ENCODE peak calls at places on chromosome 4, in ten cellular contexts. One of them, this sample, is unnamed.
A peak's percentile ranks its signal among the peaks of the same experiment; 100 is the strongest.

GRCh38 chr4:164956766-164957643 is 20.5 kb downstream of the TRIM61 start:
- DNase-seq in activated CD8-positive, alpha-beta memory T cell treated with anti-CD3 and anti-CD28 coated beads, Interleukin-2, amount 50 U/mL, for 4 hours: peak; percentile 75
- DNase-seq in tibial nerve: peak; percentile 35
- DNase-seq in activated T-helper 1 cell treated with anti-CD3 and anti-CD28 coated beads, Interleukin-12 subunit alpha, Interleukin-12 subunit beta, Interleukin-2, Interleukin-4 antibody, amounts not matched to agents 30 ng/mL and 10 ng/mL and 1 ng/mL, durations not matched to agents 14 hours and 24 hours and 36 hours: peak; percentile 78
- DNase-seq in stimulated activated CD4-positive, alpha-beta T cell treated with anti-CD3 and anti-CD28 coated beads, Interleukin-2, amount 100 ng/mL, for 48 hours: peak; percentile 60
- DNase-seq in breast epithelium: peak; percentile 74
- DNase-seq in hypothalamus: peak; percentile 74
- DNase-seq in B cell: peak; percentile 86
- DNase-seq in naive B cell: peak; percentile 52
- DNase-seq in central memory CD4-positive, alpha-beta T cell: peak; percentile 44
- DNase-seq in this sample: peak; percentile 71

GRCh38 chr4:20428410-20429160 is 176.9 kb downstream of the SLIT2 start:
- DNase-seq in activated CD8-positive, alpha-beta memory T cell treated with anti-CD3 and anti-CD28 coated beads, Interleukin-2, amount 50 U/mL, for 4 hours: no peak
- DNase-seq in tibial nerve: no peak
- DNase-seq in activated T-helper 1 cell treated with anti-CD3 and anti-CD28 coated beads, Interleukin-12 subunit alpha, Interleukin-12 subunit beta, Interleukin-2, Interleukin-4 antibody, amounts not matched to agents 30 ng/mL and 10 ng/mL and 1 ng/mL, durations not matched to agents 14 hours and 24 hours and 36 hours: no peak
- DNase-seq in stimulated activated CD4-positive, alpha-beta T cell treated with anti-CD3 and anti-CD28 coated beads, Interleukin-2, amount 100 ng/mL, for 48 hours: no peak
- DNase-seq in breast epithelium: no peak
- DNase-seq in hypothalamus: no peak
- DNase-seq in B cell: no peak
- DNase-seq in naive B cell: no peak
- DNase-seq in central memory CD4-positive, alpha-beta T cell: no peak
- DNase-seq in this sample: no peak

GRCh38 chr4:101914761-101915160 is 124.2 kb downstream of the BANK1 start:
- DNase-seq in activated CD8-positive, alpha-beta memory T cell treated with anti-CD3 and anti-CD28 coated beads, Interleukin-2, amount 50 U/mL, for 4 hours: no peak
- DNase-seq in tibial nerve: no peak
- DNase-seq in activated T-helper 1 cell treated with anti-CD3 and anti-CD28 coated beads, Interleukin-12 subunit alpha, Interleukin-12 subunit beta, Interleukin-2, Interleukin-4 antibody, amounts not matched to agents 30 ng/mL and 10 ng/mL and 1 ng/mL, durations not matched to agents 14 hours and 24 hours and 36 hours: no peak
- DNase-seq in stimulated activated CD4-positive, alpha-beta T cell treated with anti-CD3 and anti-CD28 coated beads, Interleukin-2, amount 100 ng/mL, for 48 hours: no peak
- DNase-seq in breast epithelium: no peak
- DNase-seq in hypothalamus: no peak
- DNase-seq in B cell: no peak
- DNase-seq in naive B cell: no peak
- DNase-seq in central memory CD4-positive, alpha-beta T cell: no peak
- DNase-seq in this sample: no peak

GRCh38 chr4:149952101-149952500 is 126.1 kb upstream of the DCLK2 start:
- DNase-seq in activated CD8-positive, alpha-beta memory T cell treated with anti-CD3 and anti-CD28 coated beads, Interleukin-2, amount 50 U/mL, for 4 hours: no peak
- DNase-seq in tibial nerve: no peak
- DNase-seq in activated T-helper 1 cell treated with anti-CD3 and anti-CD28 coated beads, Interleukin-12 subunit alpha, Interleukin-12 subunit beta, Interleukin-2, Interleukin-4 antibody, amounts not matched to agents 30 ng/mL and 10 ng/mL and 1 ng/mL, durations not matched to agents 14 hours and 24 hours and 36 hours: no peak
- DNase-seq in stimulated activated CD4-positive, alpha-beta T cell treated with anti-CD3 and anti-CD28 coated beads, Interleukin-2, amount 100 ng/mL, for 48 hours: no peak
- DNase-seq in breast epithelium: no peak
- DNase-seq in hypothalamus: no peak
- DNase-seq in B cell: no peak
- DNase-seq in naive B cell: no peak
- DNase-seq in central memory CD4-positive, alpha-beta T cell: no peak
- DNase-seq in this sample: no peak

GRCh38 chr4:47686294-47686872 is 151.5 kb downstream of the CORIN start:
- DNase-seq in activated CD8-positive, alpha-beta memory T cell treated with anti-CD3 and anti-CD28 coated beads, Interleukin-2, amount 50 U/mL, for 4 hours: peak; percentile 55
- DNase-seq in tibial nerve: no peak
- DNase-seq in activated T-helper 1 cell treated with anti-CD3 and anti-CD28 coated beads, Interleukin-12 subunit alpha, Interleukin-12 subunit beta, Interleukin-2, Interleukin-4 antibody, amounts not matched to agents 30 ng/mL and 10 ng/mL and 1 ng/mL, durations not matched to agents 14 hours and 24 hours and 36 hours: peak; percentile 29
- DNase-seq in stimulated activated CD4-positive, alpha-beta T cell treated with anti-CD3 and anti-CD28 coated beads, Interleukin-2, amount 100 ng/mL, for 48 hours: peak; percentile 65
- DNase-seq in breast epithelium: peak; percentile 20
- DNase-seq in hypothalamus: no peak
- DNase-seq in B cell: peak; percentile 54
- DNase-seq in naive B cell: peak; percentile 32
- DNase-seq in central memory CD4-positive, alpha-beta T cell: peak; percentile 50
- DNase-seq in this sample: no peak

GRCh38 chr4:11615601-11616000 is 186.9 kb upstream of the HS3ST1 start:
- DNase-seq in activated CD8-positive, alpha-beta memory T cell treated with anti-CD3 and anti-CD28 coated beads, Interleukin-2, amount 50 U/mL, for 4 hours: no peak
- DNase-seq in tibial nerve: no peak
- DNase-seq in activated T-helper 1 cell treated with anti-CD3 and anti-CD28 coated beads, Interleukin-12 subunit alpha, Interleukin-12 subunit beta, Interleukin-2, Interleukin-4 antibody, amounts not matched to agents 30 ng/mL and 10 ng/mL and 1 ng/mL, durations not matched to agents 14 hours and 24 hours and 36 hours: no peak
- DNase-seq in stimulated activated CD4-positive, alpha-beta T cell treated with anti-CD3 and anti-CD28 coated beads, Interleukin-2, amount 100 ng/mL, for 48 hours: no peak
- DNase-seq in breast epithelium: no peak
- DNase-seq in hypothalamus: no peak
- DNase-seq in B cell: no peak
- DNase-seq in naive B cell: no peak
- DNase-seq in central memory CD4-positive, alpha-beta T cell: no peak
- DNase-seq in this sample: no peak

GRCh38 chr4:167587361-167587760 is 353.1 kb upstream of the SPOCK3 start:
- DNase-seq in activated CD8-positive, alpha-beta memory T cell treated with anti-CD3 and anti-CD28 coated beads, Interleukin-2, amount 50 U/mL, for 4 hours: no peak
- DNase-seq in tibial nerve: no peak
- DNase-seq in activated T-helper 1 cell treated with anti-CD3 and anti-CD28 coated beads, Interleukin-12 subunit alpha, Interleukin-12 subunit beta, Interleukin-2, Interleukin-4 antibody, amounts not matched to agents 30 ng/mL and 10 ng/mL and 1 ng/mL, durations not matched to agents 14 hours and 24 hours and 36 hours: no peak
- DNase-seq in stimulated activated CD4-positive, alpha-beta T cell treated with anti-CD3 and anti-CD28 coated beads, Interleukin-2, amount 100 ng/mL, for 48 hours: no peak
- DNase-seq in breast epithelium: no peak
- DNase-seq in hypothalamus: no peak
- DNase-seq in B cell: no peak
- DNase-seq in naive B cell: no peak
- DNase-seq in central memory CD4-positive, alpha-beta T cell: no peak
- DNase-seq in this sample: no peak

GRCh38 chr4:3111461-3111860 is 37.0 kb downstream of the HTT start:
- DNase-seq in activated CD8-positive, alpha-beta memory T cell treated with anti-CD3 and anti-CD28 coated beads, Interleukin-2, amount 50 U/mL, for 4 hours: no peak
- DNase-seq in tibial nerve: no peak
- DNase-seq in activated T-helper 1 cell treated with anti-CD3 and anti-CD28 coated beads, Interleukin-12 subunit alpha, Interleukin-12 subunit beta, Interleukin-2, Interleukin-4 antibody, amounts not matched to agents 30 ng/mL and 10 ng/mL and 1 ng/mL, durations not matched to agents 14 hours and 24 hours and 36 hours: no peak
- DNase-seq in stimulated activated CD4-positive, alpha-beta T cell treated with anti-CD3 and anti-CD28 coated beads, Interleukin-2, amount 100 ng/mL, for 48 hours: no peak
- DNase-seq in breast epithelium: peak; percentile 37
- DNase-seq in hypothalamus: no peak
- DNase-seq in B cell: no peak
- DNase-seq in naive B cell: no peak
- DNase-seq in central memory CD4-positive, alpha-beta T cell: no peak
- DNase-seq in this sample: no peak

GRCh38 chr4:170990989-170991589 is 822.1 kb upstream of the GALNTL6 start:
- DNase-seq in activated CD8-positive, alpha-beta memory T cell treated with anti-CD3 and anti-CD28 coated beads, Interleukin-2, amount 50 U/mL, for 4 hours: no peak
- DNase-seq in tibial nerve: no peak
- DNase-seq in activated T-helper 1 cell treated with anti-CD3 and anti-CD28 coated beads, Interleukin-12 subunit alpha, Interleukin-12 subunit beta, Interleukin-2, Interleukin-4 antibody, amounts not matched to agents 30 ng/mL and 10 ng/mL and 1 ng/mL, durations not matched to agents 14 hours and 24 hours and 36 hours: no peak
- DNase-seq in stimulated activated CD4-positive, alpha-beta T cell treated with anti-CD3 and anti-CD28 coated beads, Interleukin-2, amount 100 ng/mL, for 48 hours: no peak
- DNase-seq in breast epithelium: no peak
- DNase-seq in hypothalamus: peak; percentile 2
- DNase-seq in B cell: no peak
- DNase-seq in naive B cell: no peak
- DNase-seq in central memory CD4-positive, alpha-beta T cell: no peak
- DNase-seq in this sample: no peak

GRCh38 chr4:14023036-14023435 is 395.5 kb upstream of the BOD1L1 start:
- DNase-seq in activated CD8-positive, alpha-beta memory T cell treated with anti-CD3 and anti-CD28 coated beads, Interleukin-2, amount 50 U/mL, for 4 hours: no peak
- DNase-seq in tibial nerve: no peak
- DNase-seq in activated T-helper 1 cell treated with anti-CD3 and anti-CD28 coated beads, Interleukin-12 subunit alpha, Interleukin-12 subunit beta, Interleukin-2, Interleukin-4 antibody, amounts not matched to agents 30 ng/mL and 10 ng/mL and 1 ng/mL, durations not matched to agents 14 hours and 24 hours and 36 hours: no peak
- DNase-seq in stimulated activated CD4-positive, alpha-beta T cell treated with anti-CD3 and anti-CD28 coated beads, Interleukin-2, amount 100 ng/mL, for 48 hours: no peak
- DNase-seq in breast epithelium: no peak
- DNase-seq in hypothalamus: no peak
- DNase-seq in B cell: no peak
- DNase-seq in naive B cell: no peak
- DNase-seq in central memory CD4-positive, alpha-beta T cell: no peak
- DNase-seq in this sample: no peak

GRCh38 chr4:6576932-6577331 is 1.9 kb downstream of the MAN2B2 start:
- DNase-seq in activated CD8-positive, alpha-beta memory T cell treated with anti-CD3 and anti-CD28 coated beads, Interleukin-2, amount 50 U/mL, for 4 hours: no peak
- DNase-seq in tibial nerve: no peak
- DNase-seq in activated T-helper 1 cell treated with anti-CD3 and anti-CD28 coated beads, Interleukin-12 subunit alpha, Interleukin-12 subunit beta, Interleukin-2, Interleukin-4 antibody, amounts not matched to agents 30 ng/mL and 10 ng/mL and 1 ng/mL, durations not matched to agents 14 hours and 24 hours and 36 hours: no peak
- DNase-seq in stimulated activated CD4-positive, alpha-beta T cell treated with anti-CD3 and anti-CD28 coated beads, Interleukin-2, amount 100 ng/mL, for 48 hours: no peak
- DNase-seq in breast epithelium: no peak
- DNase-seq in hypothalamus: no peak
- DNase-seq in B cell: no peak
- DNase-seq in naive B cell: no peak
- DNase-seq in central memory CD4-positive, alpha-beta T cell: no peak
- DNase-seq in this sample: no peak

GRCh38 chr4:111020961-111021360 is 398.1 kb upstream of the PITX2 start:
- DNase-seq in activated CD8-positive, alpha-beta memory T cell treated with anti-CD3 and anti-CD28 coated beads, Interleukin-2, amount 50 U/mL, for 4 hours: no peak
- DNase-seq in tibial nerve: no peak
- DNase-seq in activated T-helper 1 cell treated with anti-CD3 and anti-CD28 coated beads, Interleukin-12 subunit alpha, Interleukin-12 subunit beta, Interleukin-2, Interleukin-4 antibody, amounts not matched to agents 30 ng/mL and 10 ng/mL and 1 ng/mL, durations not matched to agents 14 hours and 24 hours and 36 hours: no peak
- DNase-seq in stimulated activated CD4-positive, alpha-beta T cell treated with anti-CD3 and anti-CD28 coated beads, Interleukin-2, amount 100 ng/mL, for 48 hours: no peak
- DNase-seq in breast epithelium: no peak
- DNase-seq in hypothalamus: no peak
- DNase-seq in B cell: no peak
- DNase-seq in naive B cell: no peak
- DNase-seq in central memory CD4-positive, alpha-beta T cell: no peak
- DNase-seq in this sample: no peak

GRCh38 chr4:56656346-56656643 is 24.8 kb downstream of the HOPX start:
- DNase-seq in activated CD8-positive, alpha-beta memory T cell treated with anti-CD3 and anti-CD28 coated beads, Interleukin-2, amount 50 U/mL, for 4 hours: peak; percentile 55
- DNase-seq in tibial nerve: no peak
- DNase-seq in activated T-helper 1 cell treated with anti-CD3 and anti-CD28 coated beads, Interleukin-12 subunit alpha, Interleukin-12 subunit beta, Interleukin-2, Interleukin-4 antibody, amounts not matched to agents 30 ng/mL and 10 ng/mL and 1 ng/mL, durations not matched to agents 14 hours and 24 hours and 36 hours: peak; percentile 29
- DNase-seq in stimulated activated CD4-positive, alpha-beta T cell treated with anti-CD3 and anti-CD28 coated beads, Interleukin-2, amount 100 ng/mL, for 48 hours: no peak
- DNase-seq in breast epithelium: no peak
- DNase-seq in hypothalamus: no peak
- DNase-seq in B cell: peak; percentile 51
- DNase-seq in naive B cell: peak; percentile 24
- DNase-seq in central memory CD4-positive, alpha-beta T cell: peak; percentile 20
- DNase-seq in this sample: no peak

GRCh38 chr4:153634737-153635353 is 49.2 kb upstream of the TLR2 start:
- DNase-seq in activated CD8-positive, alpha-beta memory T cell treated with anti-CD3 and anti-CD28 coated beads, Interleukin-2, amount 50 U/mL, for 4 hours: no peak
- DNase-seq in tibial nerve: no peak
- DNase-seq in activated T-helper 1 cell treated with anti-CD3 and anti-CD28 coated beads, Interleukin-12 subunit alpha, Interleukin-12 subunit beta, Interleukin-2, Interleukin-4 antibody, amounts not matched to agents 30 ng/mL and 10 ng/mL and 1 ng/mL, durations not matched to agents 14 hours and 24 hours and 36 hours: no peak
- DNase-seq in stimulated activated CD4-positive, alpha-beta T cell treated with anti-CD3 and anti-CD28 coated beads, Interleukin-2, amount 100 ng/mL, for 48 hours: no peak
- DNase-seq in breast epithelium: no peak
- DNase-seq in hypothalamus: no peak
- DNase-seq in B cell: no peak
- DNase-seq in naive B cell: peak; percentile 7
- DNase-seq in central memory CD4-positive, alpha-beta T cell: peak; percentile 9
- DNase-seq in this sample: no peak

GRCh38 chr4:181897935-181898334 is 345.3 kb upstream of the TENM3 start:
- DNase-seq in activated CD8-positive, alpha-beta memory T cell treated with anti-CD3 and anti-CD28 coated beads, Interleukin-2, amount 50 U/mL, for 4 hours: no peak
- DNase-seq in tibial nerve: no peak
- DNase-seq in activated T-helper 1 cell treated with anti-CD3 and anti-CD28 coated beads, Interleukin-12 subunit alpha, Interleukin-12 subunit beta, Interleukin-2, Interleukin-4 antibody, amounts not matched to agents 30 ng/mL and 10 ng/mL and 1 ng/mL, durations not matched to agents 14 hours and 24 hours and 36 hours: no peak
- DNase-seq in stimulated activated CD4-positive, alpha-beta T cell treated with anti-CD3 and anti-CD28 coated beads, Interleukin-2, amount 100 ng/mL, for 48 hours: no peak
- DNase-seq in breast epithelium: no peak
- DNase-seq in hypothalamus: no peak
- DNase-seq in B cell: no peak
- DNase-seq in naive B cell: no peak
- DNase-seq in central memory CD4-positive, alpha-beta T cell: no peak
- DNase-seq in this sample: no peak

GRCh38 chr4:74671074-74671698 is 123.1 kb downstream of the BTC start:
- DNase-seq in activated CD8-positive, alpha-beta memory T cell treated with anti-CD3 and anti-CD28 coated beads, Interleukin-2, amount 50 U/mL, for 4 hours: peak; percentile 23
- DNase-seq in tibial nerve: no peak
- DNase-seq in activated T-helper 1 cell treated with anti-CD3 and anti-CD28 coated beads, Interleukin-12 subunit alpha, Interleukin-12 subunit beta, Interleukin-2, Interleukin-4 antibody, amounts not matched to agents 30 ng/mL and 10 ng/mL and 1 ng/mL, durations not matched to agents 14 hours and 24 hours and 36 hours: no peak
- DNase-seq in stimulated activated CD4-positive, alpha-beta T cell treated with anti-CD3 and anti-CD28 coated beads, Interleukin-2, amount 100 ng/mL, for 48 hours: peak; percentile 36
- DNase-seq in breast epithelium: no peak
- DNase-seq in hypothalamus: peak; percentile 1
- DNase-seq in B cell: no peak
- DNase-seq in naive B cell: peak; percentile 7
- DNase-seq in central memory CD4-positive, alpha-beta T cell: peak; percentile 16
- DNase-seq in this sample: no peak

GRCh38 chr4:931194-931959 is 739 bp downstream of the GAK start:
- DNase-seq in activated CD8-positive, alpha-beta memory T cell treated with anti-CD3 and anti-CD28 coated beads, Interleukin-2, amount 50 U/mL, for 4 hours: no peak
- DNase-seq in tibial nerve: no peak
- DNase-seq in activated T-helper 1 cell treated with anti-CD3 and anti-CD28 coated beads, Interleukin-12 subunit alpha, Interleukin-12 subunit beta, Interleukin-2, Interleukin-4 antibody, amounts not matched to agents 30 ng/mL and 10 ng/mL and 1 ng/mL, durations not matched to agents 14 hours and 24 hours and 36 hours: no peak
- DNase-seq in stimulated activated CD4-positive, alpha-beta T cell treated with anti-CD3 and anti-CD28 coated beads, Interleukin-2, amount 100 ng/mL, for 48 hours: no peak
- DNase-seq in breast epithelium: no peak
- DNase-seq in hypothalamus: no peak
- DNase-seq in B cell: no peak
- DNase-seq in naive B cell: no peak
- DNase-seq in central memory CD4-positive, alpha-beta T cell: no peak
- DNase-seq in this sample: no peak

GRCh38 chr4:39636786-39637185 is 1.9 kb downstream of the SMIM14 start:
- DNase-seq in activated CD8-positive, alpha-beta memory T cell treated with anti-CD3 and anti-CD28 coated beads, Interleukin-2, amount 50 U/mL, for 4 hours: no peak
- DNase-seq in tibial nerve: no peak
- DNase-seq in activated T-helper 1 cell treated with anti-CD3 and anti-CD28 coated beads, Interleukin-12 subunit alpha, Interleukin-12 subunit beta, Interleukin-2, Interleukin-4 antibody, amounts not matched to agents 30 ng/mL and 10 ng/mL and 1 ng/mL, durations not matched to agents 14 hours and 24 hours and 36 hours: no peak
- DNase-seq in stimulated activated CD4-positive, alpha-beta T cell treated with anti-CD3 and anti-CD28 coated beads, Interleukin-2, amount 100 ng/mL, for 48 hours: no peak
- DNase-seq in breast epithelium: no peak
- DNase-seq in hypothalamus: no peak
- DNase-seq in B cell: peak; percentile 64
- DNase-seq in naive B cell: no peak
- DNase-seq in central memory CD4-positive, alpha-beta T cell: peak; percentile 15
- DNase-seq in this sample: no peak

GRCh38 chr4:186016796-186017195 is 52.2 kb upstream of the TLR3 start:
- DNase-seq in activated CD8-positive, alpha-beta memory T cell treated with anti-CD3 and anti-CD28 coated beads, Interleukin-2, amount 50 U/mL, for 4 hours: no peak
- DNase-seq in tibial nerve: no peak
- DNase-seq in activated T-helper 1 cell treated with anti-CD3 and anti-CD28 coated beads, Interleukin-12 subunit alpha, Interleukin-12 subunit beta, Interleukin-2, Interleukin-4 antibody, amounts not matched to agents 30 ng/mL and 10 ng/mL and 1 ng/mL, durations not matched to agents 14 hours and 24 hours and 36 hours: no peak
- DNase-seq in stimulated activated CD4-positive, alpha-beta T cell treated with anti-CD3 and anti-CD28 coated beads, Interleukin-2, amount 100 ng/mL, for 48 hours: no peak
- DNase-seq in breast epithelium: no peak
- DNase-seq in hypothalamus: no peak
- DNase-seq in B cell: no peak
- DNase-seq in naive B cell: no peak
- DNase-seq in central memory CD4-positive, alpha-beta T cell: no peak
- DNase-seq in this sample: no peak

GRCh38 chr4:7333024-7333780 is 101.5 kb downstream of the PSAPL1 start:
- DNase-seq in activated CD8-positive, alpha-beta memory T cell treated with anti-CD3 and anti-CD28 coated beads, Interleukin-2, amount 50 U/mL, for 4 hours: no peak
- DNase-seq in tibial nerve: no peak
- DNase-seq in activated T-helper 1 cell treated with anti-CD3 and anti-CD28 coated beads, Interleukin-12 subunit alpha, Interleukin-12 subunit beta, Interleukin-2, Interleukin-4 antibody, amounts not matched to agents 30 ng/mL and 10 ng/mL and 1 ng/mL, durations not matched to agents 14 hours and 24 hours and 36 hours: no peak
- DNase-seq in stimulated activated CD4-positive, alpha-beta T cell treated with anti-CD3 and anti-CD28 coated beads, Interleukin-2, amount 100 ng/mL, for 48 hours: no peak
- DNase-seq in breast epithelium: no peak
- DNase-seq in hypothalamus: no peak
- DNase-seq in B cell: no peak
- DNase-seq in naive B cell: no peak
- DNase-seq in central memory CD4-positive, alpha-beta T cell: no peak
- DNase-seq in this sample: no peak

GRCh38 chr4:17468638-17469221 is 43.2 kb downstream of the QDPR start:
- DNase-seq in activated CD8-positive, alpha-beta memory T cell treated with anti-CD3 and anti-CD28 coated beads, Interleukin-2, amount 50 U/mL, for 4 hours: no peak
- DNase-seq in tibial nerve: no peak
- DNase-seq in activated T-helper 1 cell treated with anti-CD3 and anti-CD28 coated beads, Interleukin-12 subunit alpha, Interleukin-12 subunit beta, Interleukin-2, Interleukin-4 antibody, amounts not matched to agents 30 ng/mL and 10 ng/mL and 1 ng/mL, durations not matched to agents 14 hours and 24 hours and 36 hours: no peak
- DNase-seq in stimulated activated CD4-positive, alpha-beta T cell treated with anti-CD3 and anti-CD28 coated beads, Interleukin-2, amount 100 ng/mL, for 48 hours: no peak
- DNase-seq in breast epithelium: no peak
- DNase-seq in hypothalamus: peak; percentile 12
- DNase-seq in B cell: no peak
- DNase-seq in naive B cell: no peak
- DNase-seq in central memory CD4-positive, alpha-beta T cell: no peak
- DNase-seq in this sample: no peak

GRCh38 chr4:21815651-21816050 is 132.9 kb downstream of the KCNIP4 start:
- DNase-seq in activated CD8-positive, alpha-beta memory T cell treated with anti-CD3 and anti-CD28 coated beads, Interleukin-2, amount 50 U/mL, for 4 hours: no peak
- DNase-seq in tibial nerve: no peak
- DNase-seq in activated T-helper 1 cell treated with anti-CD3 and anti-CD28 coated beads, Interleukin-12 subunit alpha, Interleukin-12 subunit beta, Interleukin-2, Interleukin-4 antibody, amounts not matched to agents 30 ng/mL and 10 ng/mL and 1 ng/mL, durations not matched to agents 14 hours and 24 hours and 36 hours: no peak
- DNase-seq in stimulated activated CD4-positive, alpha-beta T cell treated with anti-CD3 and anti-CD28 coated beads, Interleukin-2, amount 100 ng/mL, for 48 hours: no peak
- DNase-seq in breast epithelium: no peak
- DNase-seq in hypothalamus: no peak
- DNase-seq in B cell: no peak
- DNase-seq in naive B cell: no peak
- DNase-seq in central memory CD4-positive, alpha-beta T cell: no peak
- DNase-seq in this sample: no peak

GRCh38 chr4:15197005-15197404 is 194.7 kb downstream of the CPEB2 start:
- DNase-seq in activated CD8-positive, alpha-beta memory T cell treated with anti-CD3 and anti-CD28 coated beads, Interleukin-2, amount 50 U/mL, for 4 hours: no peak
- DNase-seq in tibial nerve: no peak
- DNase-seq in activated T-helper 1 cell treated with anti-CD3 and anti-CD28 coated beads, Interleukin-12 subunit alpha, Interleukin-12 subunit beta, Interleukin-2, Interleukin-4 antibody, amounts not matched to agents 30 ng/mL and 10 ng/mL and 1 ng/mL, durations not matched to agents 14 hours and 24 hours and 36 hours: no peak
- DNase-seq in stimulated activated CD4-positive, alpha-beta T cell treated with anti-CD3 and anti-CD28 coated beads, Interleukin-2, amount 100 ng/mL, for 48 hours: no peak
- DNase-seq in breast epithelium: no peak
- DNase-seq in hypothalamus: peak; percentile 3
- DNase-seq in B cell: no peak
- DNase-seq in naive B cell: no peak
- DNase-seq in central memory CD4-positive, alpha-beta T cell: no peak
- DNase-seq in this sample: no peak

GRCh38 chr4:80335554-80336358 is at the start of gene CFAP299:
- DNase-seq in activated CD8-positive, alpha-beta memory T cell treated with anti-CD3 and anti-CD28 coated beads, Interleukin-2, amount 50 U/mL, for 4 hours: peak; percentile 46
- DNase-seq in tibial nerve: peak; percentile 49
- DNase-seq in activated T-helper 1 cell treated with anti-CD3 and anti-CD28 coated beads, Interleukin-12 subunit alpha, Interleukin-12 subunit beta, Interleukin-2, Interleukin-4 antibody, amounts not matched to agents 30 ng/mL and 10 ng/mL and 1 ng/mL, durations not matched to agents 14 hours and 24 hours and 36 hours: peak; percentile 25
- DNase-seq in stimulated activated CD4-positive, alpha-beta T cell treated with anti-CD3 and anti-CD28 coated beads, Interleukin-2, amount 100 ng/mL, for 48 hours: peak; percentile 50
- DNase-seq in breast epithelium: peak; percentile 55
- DNase-seq in hypothalamus: peak; percentile 18
- DNase-seq in B cell: peak; percentile 58
- DNase-seq in naive B cell: peak; percentile 42
- DNase-seq in central memory CD4-positive, alpha-beta T cell: no peak
- DNase-seq in this sample: peak; percentile 28

GRCh38 chr4:120731561-120731960 is 191.0 kb downstream of the PRDM5 start:
- DNase-seq in activated CD8-positive, alpha-beta memory T cell treated with anti-CD3 and anti-CD28 coated beads, Interleukin-2, amount 50 U/mL, for 4 hours: no peak
- DNase-seq in tibial nerve: no peak
- DNase-seq in activated T-helper 1 cell treated with anti-CD3 and anti-CD28 coated beads, Interleukin-12 subunit alpha, Interleukin-12 subunit beta, Interleukin-2, Interleukin-4 antibody, amounts not matched to agents 30 ng/mL and 10 ng/mL and 1 ng/mL, durations not matched to agents 14 hours and 24 hours and 36 hours: no peak
- DNase-seq in stimulated activated CD4-positive, alpha-beta T cell treated with anti-CD3 and anti-CD28 coated beads, Interleukin-2, amount 100 ng/mL, for 48 hours: no peak
- DNase-seq in breast epithelium: no peak
- DNase-seq in hypothalamus: no peak
- DNase-seq in B cell: no peak
- DNase-seq in naive B cell: no peak
- DNase-seq in central memory CD4-positive, alpha-beta T cell: no peak
- DNase-seq in this sample: no peak

GRCh38 chr4:13816472-13816871 is 188.9 kb upstream of the BOD1L1 start:
- DNase-seq in activated CD8-positive, alpha-beta memory T cell treated with anti-CD3 and anti-CD28 coated beads, Interleukin-2, amount 50 U/mL, for 4 hours: no peak
- DNase-seq in tibial nerve: no peak
- DNase-seq in activated T-helper 1 cell treated with anti-CD3 and anti-CD28 coated beads, Interleukin-12 subunit alpha, Interleukin-12 subunit beta, Interleukin-2, Interleukin-4 antibody, amounts not matched to agents 30 ng/mL and 10 ng/mL and 1 ng/mL, durations not matched to agents 14 hours and 24 hours and 36 hours: no peak
- DNase-seq in stimulated activated CD4-positive, alpha-beta T cell treated with anti-CD3 and anti-CD28 coated beads, Interleukin-2, amount 100 ng/mL, for 48 hours: no peak
- DNase-seq in breast epithelium: no peak
- DNase-seq in hypothalamus: no peak
- DNase-seq in B cell: no peak
- DNase-seq in naive B cell: no peak
- DNase-seq in central memory CD4-positive, alpha-beta T cell: no peak
- DNase-seq in this sample: no peak

GRCh38 chr4:27079056-27079455 is 218.4 kb downstream of the STIM2 start:
- DNase-seq in activated CD8-positive, alpha-beta memory T cell treated with anti-CD3 and anti-CD28 coated beads, Interleukin-2, amount 50 U/mL, for 4 hours: no peak
- DNase-seq in tibial nerve: no peak
- DNase-seq in activated T-helper 1 cell treated with anti-CD3 and anti-CD28 coated beads, Interleukin-12 subunit alpha, Interleukin-12 subunit beta, Interleukin-2, Interleukin-4 antibody, amounts not matched to agents 30 ng/mL and 10 ng/mL and 1 ng/mL, durations not matched to agents 14 hours and 24 hours and 36 hours: no peak
- DNase-seq in stimulated activated CD4-positive, alpha-beta T cell treated with anti-CD3 and anti-CD28 coated beads, Interleukin-2, amount 100 ng/mL, for 48 hours: no peak
- DNase-seq in breast epithelium: no peak
- DNase-seq in hypothalamus: no peak
- DNase-seq in B cell: no peak
- DNase-seq in naive B cell: no peak
- DNase-seq in central memory CD4-positive, alpha-beta T cell: no peak
- DNase-seq in this sample: no peak

GRCh38 chr4:165738571-165738970 is 134.5 kb upstream of the TLL1 start:
- DNase-seq in activated CD8-positive, alpha-beta memory T cell treated with anti-CD3 and anti-CD28 coated beads, Interleukin-2, amount 50 U/mL, for 4 hours: no peak
- DNase-seq in tibial nerve: no peak
- DNase-seq in activated T-helper 1 cell treated with anti-CD3 and anti-CD28 coated beads, Interleukin-12 subunit alpha, Interleukin-12 subunit beta, Interleukin-2, Interleukin-4 antibody, amounts not matched to agents 30 ng/mL and 10 ng/mL and 1 ng/mL, durations not matched to agents 14 hours and 24 hours and 36 hours: no peak
- DNase-seq in stimulated activated CD4-positive, alpha-beta T cell treated with anti-CD3 and anti-CD28 coated beads, Interleukin-2, amount 100 ng/mL, for 48 hours: no peak
- DNase-seq in breast epithelium: no peak
- DNase-seq in hypothalamus: no peak
- DNase-seq in B cell: no peak
- DNase-seq in naive B cell: no peak
- DNase-seq in central memory CD4-positive, alpha-beta T cell: no peak
- DNase-seq in this sample: no peak